ENCODE peak calls at places on chromosomes 13 and 19, in six cellular contexts. F is psoas muscle; Q is fibroblast of lung; M is mucosa of descending colon; H is epithelial cell of esophagus; P is CD8-positive, alpha-beta T cell. X is an unnamed sample.

GRCh38 chr19:18290250-18291018 is 9.0 kb upstream of the JUND start:
- DNase-seq in F (no peak), P (peak), M (peak), Q (peak), H (no peak), X (no peak)

GRCh38 chr13:113635709-113636108 is 22.3 kb downstream of the ATP4B start:
- DNase-seq in F (no peak), M (peak), H (no peak), Q (no peak), P (peak), X (no peak)

GRCh38 chr13:50598338-50598737 is 245.2 kb downstream of the DLEU7 start:
- DNase-seq in P (no peak), M (no peak), F (no peak), Q (no peak), H (no peak), X (no peak)

GRCh38 chr19:18741566-18742121 is 49.5 kb downstream of the COMP start:
- DNase-seq in P (no peak), F (no peak), M (peak), H (no peak), Q (no peak), X (peak)

GRCh38 chr13:51731759-51732158 is 72.2 kb downstream of the DHRS12 start:
- DNase-seq in M (no peak), P (no peak), Q (peak), F (no peak), H (no peak), X (peak)

GRCh38 chr13:53198699-53199098 is 170.1 kb downstream of the OLFM4 start:
- DNase-seq in Q (no peak), F (no peak), H (no peak), M (no peak), P (no peak), X (no peak)

GRCh38 chr19:19410553-19411550 is 5.4 kb downstream of the GATAD2A start:
- DNase-seq in Q (no peak), F (no peak), M (no peak), P (peak), H (no peak), X (no peak)

GRCh38 chr19:43318796-43319314 is 34.6 kb upstream of the CD177 start:
- DNase-seq in M (no peak), P (no peak), Q (no peak), F (no peak), H (no peak), X (no peak)

GRCh38 chr13:112453207-112453829 is 77.2 kb downstream of the SPACA7 start:
- DNase-seq in M (no peak), Q (no peak), P (no peak), H (no peak), F (no peak), X (no peak)

GRCh38 chr13:76852991-76853390 is 33.2 kb downstream of the KCTD12 start:
- DNase-seq in Q (peak), H (peak), P (no peak), F (no peak), M (no peak), X (peak)

GRCh38 chr13:114109646-114110045 is 22.8 kb downstream of the RASA3 start:
- DNase-seq in M (peak), H (no peak), Q (no peak), P (peak), F (peak), X (no peak)

GRCh38 chr19:40827386-40828247 is 22.6 kb downstream of the CYP2A6 start:
- DNase-seq in M (no peak), F (no peak), H (no peak), Q (no peak), P (no peak), X (no peak)

GRCh38 chr19:14494451-14494850 is 1.5 kb downstream of the GIPC1 start:
- DNase-seq in M (no peak), P (no peak), H (no peak), Q (no peak), F (no peak), X (no peak)

GRCh38 chr19:48393559-48394330 is at the start of gene GRIN2D:
- DNase-seq in F (no peak), P (peak), M (no peak), Q (peak), H (no peak), X (no peak)

GRCh38 chr19:18833141-18833476 is 1.4 kb downstream of the UPF1 start:
- DNase-seq in H (peak), Q (no peak), M (no peak), F (no peak), P (no peak), X (peak)

DNA sequence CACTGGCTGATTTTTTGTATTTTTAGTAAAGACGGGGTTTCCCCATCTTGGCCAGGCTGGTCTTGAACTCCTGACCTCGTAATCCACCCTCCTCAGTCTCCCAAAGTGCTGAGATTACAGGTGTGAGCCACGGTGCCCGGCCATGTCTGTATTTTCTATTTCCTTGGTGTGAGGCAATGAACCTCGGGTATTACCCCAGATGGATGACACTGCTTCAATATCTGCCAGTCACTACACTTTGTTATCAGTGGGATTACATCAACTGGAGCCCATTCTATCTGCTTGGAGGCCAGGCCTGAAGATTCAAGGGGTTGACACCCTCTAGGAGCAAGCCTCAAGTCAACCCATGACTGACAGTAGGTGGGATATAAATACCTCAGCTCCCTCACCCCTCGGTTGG is 1.1 kb upstream of the ADGRE1 start:
- DNase-seq in P (no peak), M (no peak), Q (no peak), F (no peak), H (no peak), X (no peak)
- TF ChIP-seq CTCF in P (no peak), M (no peak), Q (no peak), F (no peak), H (no peak), X (no peak)

DNA sequence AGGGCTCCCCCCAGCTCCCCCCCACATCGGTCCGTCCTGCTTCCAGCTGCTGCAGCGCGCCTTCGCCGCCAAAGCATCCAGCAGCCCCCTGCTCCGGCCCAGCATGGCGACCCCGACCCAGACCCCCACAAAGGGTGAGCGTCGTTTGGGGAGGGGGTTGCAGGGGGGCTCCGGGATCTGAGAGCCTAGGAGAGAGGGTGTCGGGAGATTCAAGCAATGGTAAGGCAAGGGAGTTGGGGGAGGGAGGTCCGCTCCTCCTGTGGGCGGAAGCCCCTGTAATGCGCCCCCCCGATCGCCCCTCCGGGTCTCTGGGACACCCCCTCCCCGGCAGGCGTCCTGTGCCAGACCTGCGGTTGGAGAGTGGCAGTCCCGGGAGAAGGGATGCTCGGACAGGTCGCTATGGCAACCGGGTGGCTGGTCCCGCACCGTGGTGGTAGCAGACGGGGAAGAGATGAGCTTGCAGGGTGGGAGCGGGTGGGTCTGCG is at the start of gene FXYD7:
- DNase-seq in F (no peak), Q (no peak), M (no peak), H (no peak), P (peak), X (no peak)
- TF ChIP-seq CTCF in F (no peak), Q (no peak), M (no peak), H (no peak), P (peak), X (peak)

GRCh38 chr19:17235618-17236413 is 9.8 kb downstream of the OCEL1 start:
- DNase-seq in F (peak), M (peak), Q (peak), H (peak), P (peak), X (peak)
- TF ChIP-seq CTCF in F (peak), M (peak), Q (peak), H (peak), P (peak), X (peak)

DNA sequence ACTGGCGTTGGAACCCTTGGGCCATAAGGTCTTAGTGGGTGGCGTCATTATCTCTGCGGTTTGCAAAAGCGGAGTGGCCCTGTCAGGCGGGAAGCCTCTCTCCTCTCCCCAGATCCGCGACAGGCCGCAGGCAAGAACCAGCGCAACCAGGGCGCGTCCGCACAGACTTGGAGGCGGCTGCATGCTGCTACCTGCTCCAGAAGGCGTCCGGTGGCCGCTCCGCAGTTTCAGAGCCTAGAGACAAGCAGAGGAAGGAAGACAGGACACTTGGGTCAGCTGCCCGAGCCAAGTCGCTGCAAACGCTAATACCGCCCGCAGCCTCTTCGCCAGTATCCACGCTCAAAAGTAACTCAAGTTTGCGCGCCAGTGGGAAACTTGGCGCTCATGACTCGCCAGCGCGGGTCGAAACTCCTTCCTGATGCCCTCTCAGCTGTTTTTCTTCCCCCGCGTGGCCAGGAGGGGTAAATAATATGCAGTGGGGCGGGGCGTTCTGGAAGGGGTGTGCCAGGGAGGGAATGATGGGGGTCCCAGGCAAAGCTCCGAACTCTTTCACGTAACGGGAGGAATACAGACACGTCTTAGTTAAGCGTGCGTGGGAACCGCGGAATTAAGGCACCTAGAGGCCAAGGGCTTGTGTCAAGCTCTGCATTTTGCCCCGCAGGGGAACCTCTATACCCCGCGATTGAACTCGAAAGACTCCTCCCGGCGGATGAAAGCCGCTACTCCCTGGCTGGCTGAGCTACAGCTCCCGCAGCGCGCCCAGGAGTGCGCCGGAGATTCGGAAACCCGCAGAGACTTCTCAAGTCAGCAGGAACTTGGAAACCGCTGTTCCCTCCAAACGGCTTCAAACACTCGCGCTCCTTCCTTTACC is at the start of gene EDNRB:
- DNase-seq in F (peak), M (peak), P (no peak), Q (peak), H (peak), X (no peak)
- TF ChIP-seq CTCF in F (no peak), M (no peak), P (no peak), Q (peak), H (no peak), X (no peak)

GRCh38 chr13:20709782-20710181 is 6.3 kb downstream of the IL17D start:
- DNase-seq in F (no peak), Q (no peak), M (no peak), P (no peak), H (no peak), X (peak)
- TF ChIP-seq CTCF in F (no peak), Q (no peak), M (no peak), P (no peak), H (no peak), X (no peak)

DNA sequence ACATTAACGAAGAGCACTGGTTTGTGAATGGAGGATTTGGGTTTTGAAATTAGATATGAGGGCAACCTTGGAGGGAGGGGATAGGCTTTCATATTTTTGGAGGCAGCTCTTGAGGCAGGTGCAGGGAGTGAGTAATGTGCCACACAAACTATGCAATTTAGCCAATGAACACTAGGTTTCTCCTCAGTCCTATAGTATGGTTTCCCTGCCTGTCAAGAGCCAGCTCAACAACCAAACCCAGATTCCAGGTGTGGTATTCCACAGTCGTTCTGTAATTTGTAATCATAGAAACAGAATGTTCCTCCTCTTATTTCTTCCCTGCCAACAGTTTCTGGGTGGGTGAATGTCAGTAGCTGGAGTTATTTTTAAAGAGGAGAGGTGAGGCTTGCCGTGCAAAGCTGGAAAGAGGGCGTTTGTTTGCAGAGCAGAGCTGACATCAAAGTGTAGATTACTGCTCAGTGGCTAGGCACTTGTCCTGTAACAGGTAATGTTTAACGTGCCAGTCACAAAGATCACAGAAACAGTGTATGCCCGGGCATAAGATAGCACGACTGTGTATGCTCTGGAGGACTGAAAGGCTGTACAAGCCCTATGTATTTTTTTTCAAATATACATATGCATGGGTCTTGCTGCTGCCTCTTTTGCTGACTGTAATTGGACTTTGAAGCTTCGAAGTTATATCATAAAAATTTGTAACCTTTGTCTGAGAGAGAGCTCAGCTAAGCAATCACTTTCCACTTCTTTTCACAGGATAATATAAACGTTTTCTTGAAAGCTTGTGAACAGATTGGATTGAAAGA is 124.3 kb downstream of the LMO7 start:
- DNase-seq in M (peak), P (peak), H (peak), Q (peak), F (no peak), X (peak)
- TF ChIP-seq CTCF in M (no peak), P (peak), H (peak), Q (no peak), F (peak), X (peak)

GRCh38 chr13:48975101-48975925 is at the start of gene FNDC3A:
- DNase-seq in Q (peak), F (peak), M (peak), H (peak), P (peak), X (peak)
- TF ChIP-seq CTCF in Q (peak), F (no peak), M (no peak), H (peak), P (no peak), X (no peak)